ENCODE peak calls at places on chromosomes 11 and 22, in eight cellular contexts. J, A, E, B, Z, H, V and T are unnamed samples.

GRCh38 chr11:8086001-8086479 is 5.0 kb downstream of the TUB start:
- DNase-seq in H (no peak), J (no peak), E (no peak), Z (no peak), A (no peak), B (no peak), V (no peak), T (no peak)

GRCh38 chr11:19873730-19874129 is 161.1 kb downstream of the NAV2 start:
- DNase-seq in E (no peak), B (no peak), A (no peak), J (no peak), V (no peak), Z (no peak), H (no peak), T (no peak)

GRCh38 chr22:29994941-29995340 is 85.3 kb upstream of the HORMAD2 start:
- DNase-seq in H (no peak), V (no peak), Z (peak; percentile 12), J (no peak), A (no peak), B (peak; percentile 62), E (no peak), T (no peak)

GRCh38 chr11:119683783-119684182 is 45.2 kb downstream of the NECTIN1 start:
- DNase-seq in E (no peak), A (no peak), Z (no peak), H (no peak), J (no peak), B (no peak), V (no peak), T (no peak)

GRCh38 chr11:64093233-64094039 is 57.7 kb downstream of the FLRT1 start:
- DNase-seq in B (no peak), H (no peak), E (no peak), Z (no peak), J (no peak), A (no peak), V (no peak), T (no peak)

GRCh38 chr22:27537481-27537891 is 264.1 kb downstream of the MN1 start:
- DNase-seq in J (no peak), Z (no peak), H (no peak), V (no peak), A (no peak), B (no peak), E (peak; percentile 69), T (no peak)

GRCh38 chr11:31141804-31142203 is 227.7 kb downstream of the DCDC1 start:
- DNase-seq in Z (no peak), V (no peak), B (no peak), H (no peak), J (no peak), E (peak; percentile 8), A (no peak), T (no peak)

GRCh38 chr11:298406-299065 is 790 bp downstream of the IFITM5 start:
- DNase-seq in V (no peak), H (no peak), J (no peak), B (no peak), Z (no peak), E (no peak), A (no peak), T (no peak)

GRCh38 chr11:92480519-92480918 is 255.9 kb downstream of the FAT3 start:
- DNase-seq in Z (no peak), H (no peak), B (no peak), J (no peak), A (no peak), V (no peak), E (no peak), T (no peak)

GRCh38 chr11:108669711-108670110 is 4.8 kb downstream of the DDX10 start:
- DNase-seq in A (no peak), B (peak; percentile 39), E (no peak), Z (peak; percentile 73), V (no peak), H (no peak), J (no peak), T (no peak)

GRCh38 chr22:48629631-48630443 is 1197.8 kb downstream of the BRD1 start:
- DNase-seq in V (no peak), H (no peak), J (no peak), B (no peak), E (no peak), Z (no peak), A (no peak), T (no peak)

GRCh38 chr11:1310772-1311468 is 1.5 kb upstream of the TOLLIP start:
- DNase-seq in V (peak; percentile 45), A (no peak), Z (no peak), H (no peak), B (no peak), E (no peak), J (peak; percentile 69), T (no peak)

GRCh38 chr22:49026476-49027121 is 801.1 kb downstream of the BRD1 start:
- DNase-seq in Z (no peak), B (no peak), V (no peak), J (no peak), E (no peak), A (no peak), H (no peak), T (no peak)